ENCODE peak calls at places on chromosome 11, in nine cellular contexts. O is GM03348, X is ACHN, C is LHCN-M2, K is amniotic stem cell, T is GM12865, D is left ventricle myocardium inferior, H is HEK293T, I is brain microvascular endothelial cell. N is an unnamed sample.

GRCh38 chr11:10096987-10097386 is 197.0 kb downstream of the SBF2 start:
- DNase-seq in O (no peak), X (no peak), C (no peak), K (no peak), T (no peak), D (no peak), H (no peak), I (no peak), N (no peak)

GRCh38 chr11:62614275-62614674 is 1.2 kb downstream of the ROM1 start:
- DNase-seq in O (no peak), X (no peak), C (no peak), K (no peak), T (no peak), D (no peak), H (no peak), I (no peak), N (no peak)

GRCh38 chr11:116379185-116379828 is 393.5 kb downstream of the BUD13 start:
- DNase-seq in O (no peak), X (peak), C (no peak), K (no peak), T (peak), D (no peak), H (peak), I (peak), N (peak)

GRCh38 chr11:115581871-115582639 is 77.8 kb upstream of the CADM1 start:
- DNase-seq in O (no peak), X (no peak), C (no peak), K (no peak), T (no peak), D (no peak), H (peak), I (no peak), N (no peak)

GRCh38 chr11:831132-831864 is 1.5 kb upstream of the CD151 start:
- DNase-seq in O (no peak), X (peak), C (peak), K (no peak), T (no peak), D (no peak), H (no peak), I (no peak), N (no peak)

GRCh38 chr11:43736502-43737193 is 56.1 kb downstream of the HSD17B12 start:
- DNase-seq in O (peak), X (no peak), C (peak), K (peak), T (no peak), D (no peak), H (no peak), I (peak), N (no peak)

GRCh38 chr11:28715726-28716125 is 607.5 kb downstream of the METTL15 start:
- DNase-seq in O (no peak), X (no peak), C (no peak), K (no peak), T (no peak), D (no peak), H (no peak), I (no peak), N (no peak)

GRCh38 chr11:123653997-123654565 is 343 bp downstream of the SCN3B start:
- DNase-seq in O (peak), X (peak), C (peak), K (peak), T (no peak), D (peak), H (peak), I (peak), N (peak)

GRCh38 chr11:73200256-73200655 is 17.8 kb upstream of the P2RY2 start:
- DNase-seq in O (no peak), X (no peak), C (no peak), K (no peak), T (no peak), D (no peak), H (no peak), I (no peak), N (no peak)

GRCh38 chr11:64090811-64091516 is 55.2 kb downstream of the FLRT1 start:
- DNase-seq in O (peak), X (no peak), C (no peak), K (no peak), T (no peak), D (no peak), H (no peak), I (no peak), N (no peak)

GRCh38 chr11:882593-882992 is 28.0 kb downstream of the CHID1 start:
- DNase-seq in O (no peak), X (no peak), C (no peak), K (no peak), T (no peak), D (no peak), H (no peak), I (no peak), N (no peak)

GRCh38 chr11:65430406-65431217 is 8.0 kb downstream of the NEAT1 start:
- DNase-seq in O (no peak), X (peak), C (peak), K (no peak), T (peak), D (no peak), H (no peak), I (peak), N (peak)

GRCh38 chr11:118060879-118061278 is 16.0 kb upstream of the TMPRSS4 start:
- DNase-seq in O (no peak), X (no peak), C (no peak), K (no peak), T (no peak), D (peak), H (no peak), I (no peak), N (no peak)